ENCODE peak calls at places on chromosomes 13 and 19, in eight cellular contexts. E, K, Q, R, Y, U, X and W are unnamed samples.

GRCh38 chr19:18456974-18457373 is 19.0 kb upstream of the ISYNA1 start:
- DNase-seq in R (no peak), X (no peak), E (no peak), K (no peak), Y (no peak), U (no peak), Q (peak), W (no peak)

GRCh38 chr13:113933901-113934300 is 40.0 kb downstream of the C13orf46 start:
- DNase-seq in U (peak), X (no peak), K (no peak), R (no peak), Q (peak), E (no peak), Y (no peak), W (no peak)

GRCh38 chr13:113726961-113727411 is 32.0 kb upstream of the TMEM255B start:
- DNase-seq in K (peak), X (no peak), R (no peak), U (no peak), E (no peak), Q (no peak), Y (peak), W (no peak)

GRCh38 chr13:33497146-33497845 is 211.7 kb upstream of the STARD13 start:
- DNase-seq in E (no peak), R (no peak), U (no peak), Y (peak), X (no peak), K (peak), Q (no peak), W (no peak)

GRCh38 chr19:10565028-10565566 is 713 bp downstream of the KRI1 start:
- DNase-seq in X (no peak), U (no peak), Y (no peak), E (peak), K (peak), R (peak), Q (no peak), W (no peak)

GRCh38 chr19:44698492-44699201 is at the start of gene CEACAM16:
- DNase-seq in X (no peak), R (no peak), Q (no peak), K (no peak), Y (no peak), U (no peak), E (no peak), W (no peak)

GRCh38 chr19:16330368-16330801 is 5.8 kb downstream of the KLF2 start:
- DNase-seq in R (peak), K (peak), Y (peak), E (peak), U (peak), X (no peak), Q (no peak), W (no peak)

GRCh38 chr19:29448046-29448445 is 77.7 kb upstream of the VSTM2B start:
- DNase-seq in Y (no peak), E (no peak), U (no peak), X (no peak), R (no peak), K (no peak), Q (no peak), W (no peak)

GRCh38 chr13:51801631-51802099 is 2.3 kb downstream of the DHRS12 start:
- DNase-seq in X (peak), U (no peak), K (peak), Y (peak), R (no peak), E (no peak), Q (peak), W (no peak)

GRCh38 chr13:80224468-80224867 is 116.5 kb downstream of the SPRY2 start:
- DNase-seq in K (peak), U (peak), E (peak), X (no peak), Y (peak), R (no peak), Q (no peak), W (no peak)

GRCh38 chr19:5090780-5091575 is 122.1 kb downstream of the KDM4B start:
- DNase-seq in K (peak), Q (peak), X (no peak), R (no peak), U (peak), E (no peak), Y (peak), W (no peak)

GRCh38 chr19:57613941-57614743 is at the start of gene ZNF134:
- DNase-seq in Y (peak), U (peak), K (peak), E (peak), Q (peak), X (peak), R (peak), W (peak)

GRCh38 chr19:2415973-2416319 is 11.4 kb downstream of the TIMM13 start:
- DNase-seq in E (no peak), R (no peak), X (no peak), Q (no peak), U (no peak), K (no peak), Y (no peak), W (no peak)

GRCh38 chr19:23055501-23055900 is 52.5 kb upstream of the ZNF728 start:
- DNase-seq in K (no peak), Q (no peak), Y (no peak), R (no peak), X (no peak), U (no peak), E (no peak), W (no peak)

GRCh38 chr13:60790620-60791019 is 393.6 kb downstream of the TDRD3 start:
- DNase-seq in X (no peak), E (no peak), K (no peak), Y (no peak), R (no peak), U (no peak), Q (no peak), W (no peak)

GRCh38 chr19:18464646-18465045 is 26.7 kb upstream of the ISYNA1 start:
- DNase-seq in R (no peak), K (peak), Y (peak), Q (peak), X (peak), E (no peak), U (no peak), W (no peak)

GRCh38 chr19:29285878-29286277 is 72.9 kb upstream of the UQCRFS1 start:
- DNase-seq in Y (no peak), X (peak), E (no peak), Q (peak), U (peak), K (peak), R (no peak), W (no peak)

GRCh38 chr19:55641376-55642152 is 762 bp downstream of the ZNF580 start:
- DNase-seq in Q (no peak), K (no peak), X (peak), R (no peak), E (no peak), U (peak), Y (peak), W (no peak)

GRCh38 chr19:1911098-1911497 is 5.9 kb downstream of the ADAT3 start:
- DNase-seq in Y (no peak), E (no peak), U (no peak), K (no peak), Q (no peak), X (no peak), R (no peak), W (no peak)

GRCh38 chr19:21482863-21483276 is 22.5 kb upstream of the ZNF429 start:
- DNase-seq in U (no peak), E (no peak), Q (no peak), R (peak), X (peak), K (no peak), Y (no peak), W (no peak)

GRCh38 chr13:24313449-24313848 is 4.1 kb downstream of the C1QTNF9 start:
- DNase-seq in Q (no peak), E (no peak), U (no peak), X (no peak), R (no peak), K (no peak), Y (peak), W (no peak)

GRCh38 chr19:30037835-30038234 is 95.8 kb downstream of the URI1 start:
- DNase-seq in R (no peak), E (no peak), U (no peak), X (no peak), K (no peak), Q (no peak), Y (no peak), W (no peak)